ENCODE peak calls at places on chromosome 14, in four cellular contexts. B is activated T-helper 1 cell treated with Interleukin-2 at 50 U/mL for 16 hours, U is NCI-H510A treated with DMSO at 0.1 percent for 48 hours, V is T1000. G is an unnamed sample.

GRCh38 chr14:99158646-99159165 is 113.3 kb downstream of the BCL11B start:
- DNase-seq in U (no peak), B (no peak), V (no peak), G (no peak)

GRCh38 chr14:60331201-60332045 is 82.4 kb downstream of the PPM1A start:
- DNase-seq in B (peak; percentile 42), U (peak; percentile 86), V (no peak), G (peak; percentile 47)

GRCh38 chr14:90419200-90419599 is 22.4 kb downstream of the CALM1 start:
- DNase-seq in V (peak; percentile 72), U (no peak), B (no peak), G (no peak)

GRCh38 chr14:75280831-75281690 is 2.4 kb downstream of the FOS start:
- DNase-seq in B (no peak), U (no peak), V (no peak), G (peak; percentile 37)

GRCh38 chr14:33914676-33915516 is 36.0 kb downstream of the EGLN3 start:
- DNase-seq in B (no peak), U (no peak), V (peak; percentile 12), G (no peak)

GRCh38 chr14:32597771-32598170 is 268.7 kb downstream of the AKAP6 start:
- DNase-seq in V (no peak), B (no peak), U (no peak), G (no peak)

GRCh38 chr14:34120185-34120977 is 169.5 kb upstream of the EGLN3 start:
- DNase-seq in U (peak; percentile 3), V (no peak), B (no peak), G (no peak)

GRCh38 chr14:22883191-22883976 is at the start of gene REM2:
- DNase-seq in B (no peak), U (peak; percentile 6), V (no peak), G (no peak)

GRCh38 chr14:102591372-102591943 is 991 bp upstream of the RCOR1 start:
- DNase-seq in V (no peak), B (peak; percentile 7), U (no peak), G (peak; percentile 13)

GRCh38 chr14:77059276-77059934 is 30.9 kb upstream of the IRF2BPL start:
- DNase-seq in B (no peak), U (peak; percentile 72), V (peak; percentile 67), G (peak; percentile 25)

GRCh38 chr14:99624971-99625370 is 20.0 kb upstream of the HHIPL1 start:
- DNase-seq in B (no peak), U (no peak), V (no peak), G (no peak)

GRCh38 chr14:71183856-71184255 is 276.6 kb downstream of the PCNX1 start:
- DNase-seq in B (no peak), U (no peak), V (no peak), G (no peak)

G was measured in T-helper 17 cell.